ENCODE peak calls at places on chromosomes 11 and 22, in nine cellular contexts. One of them, this sample, is unnamed.

GRCh38 chr11:128764617-128765095 is 70.8 kb downstream of the FLI1 start:
- DNase-seq in stimulated activated CD8-positive, alpha-beta memory T cell treated with anti-CD3 and anti-CD28 coated beads, Interleukin-15, amount 100 ng/mL, for 1 hour: no peak
- DNase-seq in progenitor cell of endocrine pancreas: no peak
- DNase-seq in breast epithelium: no peak
- DNase-seq in astrocyte: no peak
- DNase-seq in activated CD4-positive, alpha-beta T cell treated with anti-CD3 and anti-CD28 coated beads, Interleukin-2, amount 50 U/mL, for 1 hour: no peak
- DNase-seq in naive thymus-derived CD4-positive, alpha-beta T cell: no peak
- DNase-seq in activated naive CD8-positive, alpha-beta T cell treated with anti-CD3 and anti-CD28 coated beads, Interleukin-2, amount 50 U/mL, for 24 hours: no peak
- DNase-seq in ovary: no peak
- DNase-seq in this sample: no peak

GRCh38 chr11:118002010-118002540 is 15.9 kb downstream of the IL10RA start:
- DNase-seq in stimulated activated CD8-positive, alpha-beta memory T cell treated with anti-CD3 and anti-CD28 coated beads, Interleukin-15, amount 100 ng/mL, for 1 hour: no peak
- DNase-seq in progenitor cell of endocrine pancreas: no peak
- DNase-seq in breast epithelium: no peak
- DNase-seq in astrocyte: no peak
- DNase-seq in activated CD4-positive, alpha-beta T cell treated with anti-CD3 and anti-CD28 coated beads, Interleukin-2, amount 50 U/mL, for 1 hour: no peak
- DNase-seq in naive thymus-derived CD4-positive, alpha-beta T cell: no peak
- DNase-seq in activated naive CD8-positive, alpha-beta T cell treated with anti-CD3 and anti-CD28 coated beads, Interleukin-2, amount 50 U/mL, for 24 hours: peak; percentile 56
- DNase-seq in ovary: no peak
- DNase-seq in this sample: no peak

GRCh38 chr11:15985127-15985862 is 371.1 kb downstream of the SOX6 start:
- DNase-seq in stimulated activated CD8-positive, alpha-beta memory T cell treated with anti-CD3 and anti-CD28 coated beads, Interleukin-15, amount 100 ng/mL, for 1 hour: no peak
- DNase-seq in progenitor cell of endocrine pancreas: no peak
- DNase-seq in breast epithelium: no peak
- DNase-seq in astrocyte: peak; percentile 61
- DNase-seq in activated CD4-positive, alpha-beta T cell treated with anti-CD3 and anti-CD28 coated beads, Interleukin-2, amount 50 U/mL, for 1 hour: no peak
- DNase-seq in naive thymus-derived CD4-positive, alpha-beta T cell: no peak
- DNase-seq in activated naive CD8-positive, alpha-beta T cell treated with anti-CD3 and anti-CD28 coated beads, Interleukin-2, amount 50 U/mL, for 24 hours: no peak
- DNase-seq in ovary: no peak
- DNase-seq in this sample: no peak

GRCh38 chr11:64753380-64754123 is 6.2 kb downstream of the PYGM start:
- DNase-seq in stimulated activated CD8-positive, alpha-beta memory T cell treated with anti-CD3 and anti-CD28 coated beads, Interleukin-15, amount 100 ng/mL, for 1 hour: no peak
- DNase-seq in progenitor cell of endocrine pancreas: no peak
- DNase-seq in breast epithelium: no peak
- DNase-seq in astrocyte: no peak
- DNase-seq in activated CD4-positive, alpha-beta T cell treated with anti-CD3 and anti-CD28 coated beads, Interleukin-2, amount 50 U/mL, for 1 hour: no peak
- DNase-seq in naive thymus-derived CD4-positive, alpha-beta T cell: no peak
- DNase-seq in activated naive CD8-positive, alpha-beta T cell treated with anti-CD3 and anti-CD28 coated beads, Interleukin-2, amount 50 U/mL, for 24 hours: no peak
- DNase-seq in ovary: no peak
- DNase-seq in this sample: no peak

GRCh38 chr11:78041843-78042455 is 18.9 kb upstream of the KCTD14 start:
- DNase-seq in stimulated activated CD8-positive, alpha-beta memory T cell treated with anti-CD3 and anti-CD28 coated beads, Interleukin-15, amount 100 ng/mL, for 1 hour: no peak
- DNase-seq in progenitor cell of endocrine pancreas: no peak
- DNase-seq in breast epithelium: no peak
- DNase-seq in astrocyte: no peak
- DNase-seq in activated CD4-positive, alpha-beta T cell treated with anti-CD3 and anti-CD28 coated beads, Interleukin-2, amount 50 U/mL, for 1 hour: no peak
- DNase-seq in naive thymus-derived CD4-positive, alpha-beta T cell: no peak
- DNase-seq in activated naive CD8-positive, alpha-beta T cell treated with anti-CD3 and anti-CD28 coated beads, Interleukin-2, amount 50 U/mL, for 24 hours: no peak
- DNase-seq in ovary: no peak
- DNase-seq in this sample: no peak

GRCh38 chr11:83162377-83162776 is 5.4 kb downstream of the PCF11 start:
- DNase-seq in stimulated activated CD8-positive, alpha-beta memory T cell treated with anti-CD3 and anti-CD28 coated beads, Interleukin-15, amount 100 ng/mL, for 1 hour: no peak
- DNase-seq in progenitor cell of endocrine pancreas: no peak
- DNase-seq in breast epithelium: no peak
- DNase-seq in astrocyte: no peak
- DNase-seq in activated CD4-positive, alpha-beta T cell treated with anti-CD3 and anti-CD28 coated beads, Interleukin-2, amount 50 U/mL, for 1 hour: no peak
- DNase-seq in naive thymus-derived CD4-positive, alpha-beta T cell: no peak
- DNase-seq in activated naive CD8-positive, alpha-beta T cell treated with anti-CD3 and anti-CD28 coated beads, Interleukin-2, amount 50 U/mL, for 24 hours: no peak
- DNase-seq in ovary: no peak
- DNase-seq in this sample: no peak

GRCh38 chr11:111526501-111526900 is 11.9 kb downstream of the HOATZ start:
- DNase-seq in stimulated activated CD8-positive, alpha-beta memory T cell treated with anti-CD3 and anti-CD28 coated beads, Interleukin-15, amount 100 ng/mL, for 1 hour: no peak
- DNase-seq in progenitor cell of endocrine pancreas: no peak
- DNase-seq in breast epithelium: no peak
- DNase-seq in astrocyte: peak; percentile 89
- DNase-seq in activated CD4-positive, alpha-beta T cell treated with anti-CD3 and anti-CD28 coated beads, Interleukin-2, amount 50 U/mL, for 1 hour: no peak
- DNase-seq in naive thymus-derived CD4-positive, alpha-beta T cell: no peak
- DNase-seq in activated naive CD8-positive, alpha-beta T cell treated with anti-CD3 and anti-CD28 coated beads, Interleukin-2, amount 50 U/mL, for 24 hours: no peak
- DNase-seq in ovary: no peak
- DNase-seq in this sample: no peak

GRCh38 chr22:28015676-28016601 is 96.9 kb upstream of the PITPNB start:
- DNase-seq in stimulated activated CD8-positive, alpha-beta memory T cell treated with anti-CD3 and anti-CD28 coated beads, Interleukin-15, amount 100 ng/mL, for 1 hour: no peak
- DNase-seq in progenitor cell of endocrine pancreas: no peak
- DNase-seq in breast epithelium: peak; percentile 27
- DNase-seq in astrocyte: no peak
- DNase-seq in activated CD4-positive, alpha-beta T cell treated with anti-CD3 and anti-CD28 coated beads, Interleukin-2, amount 50 U/mL, for 1 hour: no peak
- DNase-seq in naive thymus-derived CD4-positive, alpha-beta T cell: no peak
- DNase-seq in activated naive CD8-positive, alpha-beta T cell treated with anti-CD3 and anti-CD28 coated beads, Interleukin-2, amount 50 U/mL, for 24 hours: no peak
- DNase-seq in ovary: peak; percentile 25
- DNase-seq in this sample: peak; percentile 19

GRCh38 chr11:106449756-106450155 is 372.3 kb downstream of the AASDHPPT start:
- DNase-seq in stimulated activated CD8-positive, alpha-beta memory T cell treated with anti-CD3 and anti-CD28 coated beads, Interleukin-15, amount 100 ng/mL, for 1 hour: no peak
- DNase-seq in progenitor cell of endocrine pancreas: no peak
- DNase-seq in breast epithelium: no peak
- DNase-seq in astrocyte: no peak
- DNase-seq in activated CD4-positive, alpha-beta T cell treated with anti-CD3 and anti-CD28 coated beads, Interleukin-2, amount 50 U/mL, for 1 hour: no peak
- DNase-seq in naive thymus-derived CD4-positive, alpha-beta T cell: no peak
- DNase-seq in activated naive CD8-positive, alpha-beta T cell treated with anti-CD3 and anti-CD28 coated beads, Interleukin-2, amount 50 U/mL, for 24 hours: no peak
- DNase-seq in ovary: no peak
- DNase-seq in this sample: no peak

GRCh38 chr11:101686514-101686913 is 102.7 kb upstream of the TRPC6 start:
- DNase-seq in stimulated activated CD8-positive, alpha-beta memory T cell treated with anti-CD3 and anti-CD28 coated beads, Interleukin-15, amount 100 ng/mL, for 1 hour: no peak
- DNase-seq in progenitor cell of endocrine pancreas: no peak
- DNase-seq in breast epithelium: no peak
- DNase-seq in astrocyte: peak; percentile 89
- DNase-seq in activated CD4-positive, alpha-beta T cell treated with anti-CD3 and anti-CD28 coated beads, Interleukin-2, amount 50 U/mL, for 1 hour: no peak
- DNase-seq in naive thymus-derived CD4-positive, alpha-beta T cell: no peak
- DNase-seq in activated naive CD8-positive, alpha-beta T cell treated with anti-CD3 and anti-CD28 coated beads, Interleukin-2, amount 50 U/mL, for 24 hours: no peak
- DNase-seq in ovary: no peak
- DNase-seq in this sample: no peak

GRCh38 chr11:75277211-75277805 is 36.7 kb downstream of the TPBGL start:
- DNase-seq in stimulated activated CD8-positive, alpha-beta memory T cell treated with anti-CD3 and anti-CD28 coated beads, Interleukin-15, amount 100 ng/mL, for 1 hour: no peak
- DNase-seq in progenitor cell of endocrine pancreas: no peak
- DNase-seq in breast epithelium: peak; percentile 22
- DNase-seq in astrocyte: no peak
- DNase-seq in activated CD4-positive, alpha-beta T cell treated with anti-CD3 and anti-CD28 coated beads, Interleukin-2, amount 50 U/mL, for 1 hour: no peak
- DNase-seq in naive thymus-derived CD4-positive, alpha-beta T cell: no peak
- DNase-seq in activated naive CD8-positive, alpha-beta T cell treated with anti-CD3 and anti-CD28 coated beads, Interleukin-2, amount 50 U/mL, for 24 hours: no peak
- DNase-seq in ovary: no peak
- DNase-seq in this sample: peak; percentile 13

GRCh38 chr11:33542921-33543320 is 157.7 kb downstream of the C11orf91 start:
- DNase-seq in stimulated activated CD8-positive, alpha-beta memory T cell treated with anti-CD3 and anti-CD28 coated beads, Interleukin-15, amount 100 ng/mL, for 1 hour: no peak
- DNase-seq in progenitor cell of endocrine pancreas: peak; percentile 34
- DNase-seq in breast epithelium: no peak
- DNase-seq in astrocyte: no peak
- DNase-seq in activated CD4-positive, alpha-beta T cell treated with anti-CD3 and anti-CD28 coated beads, Interleukin-2, amount 50 U/mL, for 1 hour: peak; percentile 27
- DNase-seq in naive thymus-derived CD4-positive, alpha-beta T cell: peak; percentile 15
- DNase-seq in activated naive CD8-positive, alpha-beta T cell treated with anti-CD3 and anti-CD28 coated beads, Interleukin-2, amount 50 U/mL, for 24 hours: peak; percentile 45
- DNase-seq in ovary: no peak
- DNase-seq in this sample: peak; percentile 28

GRCh38 chr22:19383292-19383691 is 48.2 kb downstream of the HIRA start:
- DNase-seq in stimulated activated CD8-positive, alpha-beta memory T cell treated with anti-CD3 and anti-CD28 coated beads, Interleukin-15, amount 100 ng/mL, for 1 hour: no peak
- DNase-seq in progenitor cell of endocrine pancreas: no peak
- DNase-seq in breast epithelium: no peak
- DNase-seq in astrocyte: no peak
- DNase-seq in activated CD4-positive, alpha-beta T cell treated with anti-CD3 and anti-CD28 coated beads, Interleukin-2, amount 50 U/mL, for 1 hour: no peak
- DNase-seq in naive thymus-derived CD4-positive, alpha-beta T cell: no peak
- DNase-seq in activated naive CD8-positive, alpha-beta T cell treated with anti-CD3 and anti-CD28 coated beads, Interleukin-2, amount 50 U/mL, for 24 hours: no peak
- DNase-seq in ovary: no peak
- DNase-seq in this sample: no peak

GRCh38 chr11:100546714-100547113 is 140.4 kb upstream of the ARHGAP42 start:
- DNase-seq in stimulated activated CD8-positive, alpha-beta memory T cell treated with anti-CD3 and anti-CD28 coated beads, Interleukin-15, amount 100 ng/mL, for 1 hour: no peak
- DNase-seq in progenitor cell of endocrine pancreas: no peak
- DNase-seq in breast epithelium: no peak
- DNase-seq in astrocyte: peak; percentile 55
- DNase-seq in activated CD4-positive, alpha-beta T cell treated with anti-CD3 and anti-CD28 coated beads, Interleukin-2, amount 50 U/mL, for 1 hour: no peak
- DNase-seq in naive thymus-derived CD4-positive, alpha-beta T cell: no peak
- DNase-seq in activated naive CD8-positive, alpha-beta T cell treated with anti-CD3 and anti-CD28 coated beads, Interleukin-2, amount 50 U/mL, for 24 hours: no peak
- DNase-seq in ovary: no peak
- DNase-seq in this sample: no peak

GRCh38 chr11:7965386-7965785 is at the start of gene NLRP10:
- DNase-seq in stimulated activated CD8-positive, alpha-beta memory T cell treated with anti-CD3 and anti-CD28 coated beads, Interleukin-15, amount 100 ng/mL, for 1 hour: no peak
- DNase-seq in progenitor cell of endocrine pancreas: no peak
- DNase-seq in breast epithelium: no peak
- DNase-seq in astrocyte: peak; percentile 77
- DNase-seq in activated CD4-positive, alpha-beta T cell treated with anti-CD3 and anti-CD28 coated beads, Interleukin-2, amount 50 U/mL, for 1 hour: no peak
- DNase-seq in naive thymus-derived CD4-positive, alpha-beta T cell: no peak
- DNase-seq in activated naive CD8-positive, alpha-beta T cell treated with anti-CD3 and anti-CD28 coated beads, Interleukin-2, amount 50 U/mL, for 24 hours: no peak
- DNase-seq in ovary: no peak
- DNase-seq in this sample: no peak

GRCh38 chr11:19691815-19692214 is 20.8 kb upstream of the NAV2 start:
- DNase-seq in stimulated activated CD8-positive, alpha-beta memory T cell treated with anti-CD3 and anti-CD28 coated beads, Interleukin-15, amount 100 ng/mL, for 1 hour: no peak
- DNase-seq in progenitor cell of endocrine pancreas: no peak
- DNase-seq in breast epithelium: no peak
- DNase-seq in astrocyte: no peak
- DNase-seq in activated CD4-positive, alpha-beta T cell treated with anti-CD3 and anti-CD28 coated beads, Interleukin-2, amount 50 U/mL, for 1 hour: no peak
- DNase-seq in naive thymus-derived CD4-positive, alpha-beta T cell: no peak
- DNase-seq in activated naive CD8-positive, alpha-beta T cell treated with anti-CD3 and anti-CD28 coated beads, Interleukin-2, amount 50 U/mL, for 24 hours: no peak
- DNase-seq in ovary: no peak
- DNase-seq in this sample: no peak

GRCh38 chr22:40040927-40041326 is 46.2 kb downstream of the FAM83F start:
- DNase-seq in stimulated activated CD8-positive, alpha-beta memory T cell treated with anti-CD3 and anti-CD28 coated beads, Interleukin-15, amount 100 ng/mL, for 1 hour: no peak
- DNase-seq in progenitor cell of endocrine pancreas: no peak
- DNase-seq in breast epithelium: peak; percentile 61
- DNase-seq in astrocyte: no peak
- DNase-seq in activated CD4-positive, alpha-beta T cell treated with anti-CD3 and anti-CD28 coated beads, Interleukin-2, amount 50 U/mL, for 1 hour: no peak
- DNase-seq in naive thymus-derived CD4-positive, alpha-beta T cell: no peak
- DNase-seq in activated naive CD8-positive, alpha-beta T cell treated with anti-CD3 and anti-CD28 coated beads, Interleukin-2, amount 50 U/mL, for 24 hours: no peak
- DNase-seq in ovary: no peak
- DNase-seq in this sample: no peak

GRCh38 chr11:77191823-77192495 is 63.9 kb downstream of the MYO7A start:
- DNase-seq in stimulated activated CD8-positive, alpha-beta memory T cell treated with anti-CD3 and anti-CD28 coated beads, Interleukin-15, amount 100 ng/mL, for 1 hour: peak; percentile 14
- DNase-seq in progenitor cell of endocrine pancreas: peak; percentile 92
- DNase-seq in breast epithelium: peak; percentile 86
- DNase-seq in astrocyte: peak; percentile 26
- DNase-seq in activated CD4-positive, alpha-beta T cell treated with anti-CD3 and anti-CD28 coated beads, Interleukin-2, amount 50 U/mL, for 1 hour: peak; percentile 39
- DNase-seq in naive thymus-derived CD4-positive, alpha-beta T cell: peak; percentile 46
- DNase-seq in activated naive CD8-positive, alpha-beta T cell treated with anti-CD3 and anti-CD28 coated beads, Interleukin-2, amount 50 U/mL, for 24 hours: peak; percentile 72
- DNase-seq in ovary: peak; percentile 72
- DNase-seq in this sample: no peak

GRCh38 chr22:27642104-27642800 is 159.3 kb downstream of the MN1 start:
- DNase-seq in stimulated activated CD8-positive, alpha-beta memory T cell treated with anti-CD3 and anti-CD28 coated beads, Interleukin-15, amount 100 ng/mL, for 1 hour: no peak
- DNase-seq in progenitor cell of endocrine pancreas: no peak
- DNase-seq in breast epithelium: no peak
- DNase-seq in astrocyte: no peak
- DNase-seq in activated CD4-positive, alpha-beta T cell treated with anti-CD3 and anti-CD28 coated beads, Interleukin-2, amount 50 U/mL, for 1 hour: no peak
- DNase-seq in naive thymus-derived CD4-positive, alpha-beta T cell: no peak
- DNase-seq in activated naive CD8-positive, alpha-beta T cell treated with anti-CD3 and anti-CD28 coated beads, Interleukin-2, amount 50 U/mL, for 24 hours: no peak
- DNase-seq in ovary: no peak
- DNase-seq in this sample: no peak

GRCh38 chr11:45252134-45252856 is 33.8 kb downstream of the SYT13 start:
- DNase-seq in stimulated activated CD8-positive, alpha-beta memory T cell treated with anti-CD3 and anti-CD28 coated beads, Interleukin-15, amount 100 ng/mL, for 1 hour: no peak
- DNase-seq in progenitor cell of endocrine pancreas: peak; percentile 76
- DNase-seq in breast epithelium: no peak
- DNase-seq in astrocyte: peak; percentile 20
- DNase-seq in activated CD4-positive, alpha-beta T cell treated with anti-CD3 and anti-CD28 coated beads, Interleukin-2, amount 50 U/mL, for 1 hour: no peak
- DNase-seq in naive thymus-derived CD4-positive, alpha-beta T cell: no peak
- DNase-seq in activated naive CD8-positive, alpha-beta T cell treated with anti-CD3 and anti-CD28 coated beads, Interleukin-2, amount 50 U/mL, for 24 hours: peak; percentile 40
- DNase-seq in ovary: no peak
- DNase-seq in this sample: no peak

GRCh38 chr22:17930455-17931313 is 93.7 kb downstream of the MICAL3 start:
- DNase-seq in stimulated activated CD8-positive, alpha-beta memory T cell treated with anti-CD3 and anti-CD28 coated beads, Interleukin-15, amount 100 ng/mL, for 1 hour: no peak
- DNase-seq in progenitor cell of endocrine pancreas: no peak
- DNase-seq in breast epithelium: no peak
- DNase-seq in astrocyte: no peak
- DNase-seq in activated CD4-positive, alpha-beta T cell treated with anti-CD3 and anti-CD28 coated beads, Interleukin-2, amount 50 U/mL, for 1 hour: no peak
- DNase-seq in naive thymus-derived CD4-positive, alpha-beta T cell: no peak
- DNase-seq in activated naive CD8-positive, alpha-beta T cell treated with anti-CD3 and anti-CD28 coated beads, Interleukin-2, amount 50 U/mL, for 24 hours: no peak
- DNase-seq in ovary: no peak
- DNase-seq in this sample: no peak

GRCh38 chr22:44129614-44129976 is 51.1 kb upstream of the PARVG start:
- DNase-seq in stimulated activated CD8-positive, alpha-beta memory T cell treated with anti-CD3 and anti-CD28 coated beads, Interleukin-15, amount 100 ng/mL, for 1 hour: no peak
- DNase-seq in progenitor cell of endocrine pancreas: no peak
- DNase-seq in breast epithelium: no peak
- DNase-seq in astrocyte: peak; percentile 66
- DNase-seq in activated CD4-positive, alpha-beta T cell treated with anti-CD3 and anti-CD28 coated beads, Interleukin-2, amount 50 U/mL, for 1 hour: no peak
- DNase-seq in naive thymus-derived CD4-positive, alpha-beta T cell: no peak
- DNase-seq in activated naive CD8-positive, alpha-beta T cell treated with anti-CD3 and anti-CD28 coated beads, Interleukin-2, amount 50 U/mL, for 24 hours: no peak
- DNase-seq in ovary: no peak
- DNase-seq in this sample: peak; percentile 6

GRCh38 chr22:44893731-44894080 is 116.1 kb downstream of the PHF21B start:
- DNase-seq in stimulated activated CD8-positive, alpha-beta memory T cell treated with anti-CD3 and anti-CD28 coated beads, Interleukin-15, amount 100 ng/mL, for 1 hour: no peak
- DNase-seq in progenitor cell of endocrine pancreas: no peak
- DNase-seq in breast epithelium: peak; percentile 2
- DNase-seq in astrocyte: no peak
- DNase-seq in activated CD4-positive, alpha-beta T cell treated with anti-CD3 and anti-CD28 coated beads, Interleukin-2, amount 50 U/mL, for 1 hour: no peak
- DNase-seq in naive thymus-derived CD4-positive, alpha-beta T cell: no peak
- DNase-seq in activated naive CD8-positive, alpha-beta T cell treated with anti-CD3 and anti-CD28 coated beads, Interleukin-2, amount 50 U/mL, for 24 hours: no peak
- DNase-seq in ovary: no peak
- DNase-seq in this sample: no peak

GRCh38 chr11:77705195-77705876 is 67.7 kb upstream of the CLNS1A start:
- DNase-seq in stimulated activated CD8-positive, alpha-beta memory T cell treated with anti-CD3 and anti-CD28 coated beads, Interleukin-15, amount 100 ng/mL, for 1 hour: no peak
- DNase-seq in progenitor cell of endocrine pancreas: no peak
- DNase-seq in breast epithelium: no peak
- DNase-seq in astrocyte: peak; percentile 73
- DNase-seq in activated CD4-positive, alpha-beta T cell treated with anti-CD3 and anti-CD28 coated beads, Interleukin-2, amount 50 U/mL, for 1 hour: no peak
- DNase-seq in naive thymus-derived CD4-positive, alpha-beta T cell: no peak
- DNase-seq in activated naive CD8-positive, alpha-beta T cell treated with anti-CD3 and anti-CD28 coated beads, Interleukin-2, amount 50 U/mL, for 24 hours: peak; percentile 16
- DNase-seq in ovary: no peak
- DNase-seq in this sample: no peak

GRCh38 chr11:77127674-77127968 is 425 bp upstream of the MYO7A start:
- DNase-seq in stimulated activated CD8-positive, alpha-beta memory T cell treated with anti-CD3 and anti-CD28 coated beads, Interleukin-15, amount 100 ng/mL, for 1 hour: no peak
- DNase-seq in progenitor cell of endocrine pancreas: no peak
- DNase-seq in breast epithelium: no peak
- DNase-seq in astrocyte: no peak
- DNase-seq in activated CD4-positive, alpha-beta T cell treated with anti-CD3 and anti-CD28 coated beads, Interleukin-2, amount 50 U/mL, for 1 hour: no peak
- DNase-seq in naive thymus-derived CD4-positive, alpha-beta T cell: no peak
- DNase-seq in activated naive CD8-positive, alpha-beta T cell treated with anti-CD3 and anti-CD28 coated beads, Interleukin-2, amount 50 U/mL, for 24 hours: no peak
- DNase-seq in ovary: no peak
- DNase-seq in this sample: no peak

GRCh38 chr11:72665911-72666472 is 8.2 kb downstream of the PDE2A start:
- DNase-seq in stimulated activated CD8-positive, alpha-beta memory T cell treated with anti-CD3 and anti-CD28 coated beads, Interleukin-15, amount 100 ng/mL, for 1 hour: no peak
- DNase-seq in progenitor cell of endocrine pancreas: no peak
- DNase-seq in breast epithelium: no peak
- DNase-seq in astrocyte: no peak
- DNase-seq in activated CD4-positive, alpha-beta T cell treated with anti-CD3 and anti-CD28 coated beads, Interleukin-2, amount 50 U/mL, for 1 hour: no peak
- DNase-seq in naive thymus-derived CD4-positive, alpha-beta T cell: no peak
- DNase-seq in activated naive CD8-positive, alpha-beta T cell treated with anti-CD3 and anti-CD28 coated beads, Interleukin-2, amount 50 U/mL, for 24 hours: no peak
- DNase-seq in ovary: no peak
- DNase-seq in this sample: no peak

GRCh38 chr11:34274712-34275398 is 83.0 kb downstream of the ABTB2 start:
- DNase-seq in stimulated activated CD8-positive, alpha-beta memory T cell treated with anti-CD3 and anti-CD28 coated beads, Interleukin-15, amount 100 ng/mL, for 1 hour: no peak
- DNase-seq in progenitor cell of endocrine pancreas: no peak
- DNase-seq in breast epithelium: peak; percentile 97
- DNase-seq in astrocyte: peak; percentile 97
- DNase-seq in activated CD4-positive, alpha-beta T cell treated with anti-CD3 and anti-CD28 coated beads, Interleukin-2, amount 50 U/mL, for 1 hour: no peak
- DNase-seq in naive thymus-derived CD4-positive, alpha-beta T cell: no peak
- DNase-seq in activated naive CD8-positive, alpha-beta T cell treated with anti-CD3 and anti-CD28 coated beads, Interleukin-2, amount 50 U/mL, for 24 hours: no peak
- DNase-seq in ovary: peak; percentile 92
- DNase-seq in this sample: peak; percentile 93